ENCODE peak calls at places on chromosomes 7 and 10, in nine cellular contexts. K is heart right ventricle, S is mammary epithelial cell, O is body of pancreas, D is cardiac fibroblast, E is GM23338, Q is osteoblast, L is RWPE1, W is B cell. V is an unnamed sample.

GRCh38 chr10:32629910-32630309 is 184.0 kb downstream of the CCDC7 start:
- DNase-seq in K (no peak), S (no peak), O (no peak), D (no peak), E (peak; percentile 7), Q (no peak), L (no peak), W (no peak), V (no peak)

GRCh38 chr7:137970263-137970975 is 31.5 kb downstream of the CREB3L2 start:
- DNase-seq in K (peak; percentile 52), S (peak; percentile 64), O (peak; percentile 54), D (peak; percentile 89), E (no peak), Q (peak; percentile 84), L (peak; percentile 47), W (no peak), V (no peak)

GRCh38 chr10:126080879-126081331 is 184.5 kb downstream of the FANK1 start:
- DNase-seq in K (no peak), S (no peak), O (no peak), D (peak; percentile 68), E (no peak), Q (no peak), L (no peak), W (no peak), V (no peak)

GRCh38 chr10:61000769-61001730 is 57.1 kb upstream of the RHOBTB1 start:
- DNase-seq in K (peak; percentile 17), S (peak; percentile 16), O (peak; percentile 72), D (no peak), E (peak; percentile 78), Q (peak; percentile 75), L (peak; percentile 32), W (peak; percentile 24), V (no peak)

GRCh38 chr10:101062231-101063161 is 707 bp downstream of the KAZALD1 start:
- DNase-seq in K (peak; percentile 66), S (no peak), O (peak; percentile 73), D (peak; percentile 43), E (peak; percentile 85), Q (peak; percentile 92), L (no peak), W (peak; percentile 81), V (peak; percentile 61)

GRCh38 chr10:131032329-131033165 is 279.0 kb downstream of the TCERG1L start:
- DNase-seq in K (no peak), S (no peak), O (no peak), D (no peak), E (no peak), Q (no peak), L (no peak), W (no peak), V (no peak)

GRCh38 chr7:55532150-55532917 is 40.0 kb downstream of the VOPP1 start:
- DNase-seq in K (no peak), S (peak; percentile 36), O (no peak), D (no peak), E (no peak), Q (no peak), L (no peak), W (no peak), V (no peak)

GRCh38 chr10:108465871-108466641 is 1301.5 kb upstream of the SORCS1 start:
- DNase-seq in K (peak; percentile 40), S (peak; percentile 1), O (peak; percentile 64), D (no peak), E (peak; percentile 78), Q (no peak), L (peak; percentile 8), W (peak; percentile 1), V (no peak)

GRCh38 chr10:129272171-129272570 is 194.9 kb upstream of the MGMT start:
- DNase-seq in K (peak; percentile 33), S (no peak), O (no peak), D (no peak), E (no peak), Q (no peak), L (no peak), W (no peak), V (no peak)

GRCh38 chr10:43123361-43124093 is 14.7 kb upstream of the CSGALNACT2 start:
- DNase-seq in K (no peak), S (no peak), O (no peak), D (no peak), E (no peak), Q (peak; percentile 61), L (no peak), W (no peak), V (no peak)

GRCh38 chr7:20152511-20152910 is 64.7 kb downstream of the MACC1 start:
- DNase-seq in K (no peak), S (peak; percentile 43), O (no peak), D (no peak), E (no peak), Q (no peak), L (peak; percentile 4), W (no peak), V (no peak)

DNA sequence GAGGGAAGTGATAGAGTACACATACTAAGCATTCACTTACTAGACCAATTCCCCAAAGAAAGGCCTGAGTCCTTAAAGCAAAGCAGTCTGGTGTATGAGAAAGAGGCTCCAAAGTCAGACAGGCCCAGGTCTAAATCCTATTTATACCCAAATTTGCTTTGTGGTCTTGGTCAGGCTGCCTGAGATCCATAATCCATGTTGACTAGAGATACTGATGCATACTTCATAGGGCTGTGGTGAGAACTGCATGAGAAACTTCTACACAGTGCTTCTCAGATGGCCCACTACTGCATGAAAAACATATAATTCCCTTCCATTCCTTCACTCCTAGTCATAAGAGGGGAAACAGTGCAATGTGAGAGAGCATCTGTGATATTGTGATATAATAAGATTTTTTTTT is 81.6 kb upstream of the SP4 start:
- DNase-seq in K (no peak), S (no peak), O (no peak), D (no peak), E (no peak), Q (no peak), L (no peak), W (no peak), V (no peak)
- TF ChIP-seq CTCF in K (no peak), S (no peak), O (no peak), D (no peak), E (no peak), Q (no peak), L (no peak), W (no peak), V (no peak)

GRCh38 chr7:46739378-46740234 is 818.5 kb upstream of the IGFBP3 start:
- DNase-seq in K (no peak), S (no peak), O (no peak), D (no peak), E (no peak), Q (no peak), L (no peak), W (no peak), V (no peak)
- TF ChIP-seq CTCF in K (no peak), S (no peak), O (no peak), D (no peak), E (no peak), Q (no peak), L (no peak), W (no peak), V (no peak)

DNA sequence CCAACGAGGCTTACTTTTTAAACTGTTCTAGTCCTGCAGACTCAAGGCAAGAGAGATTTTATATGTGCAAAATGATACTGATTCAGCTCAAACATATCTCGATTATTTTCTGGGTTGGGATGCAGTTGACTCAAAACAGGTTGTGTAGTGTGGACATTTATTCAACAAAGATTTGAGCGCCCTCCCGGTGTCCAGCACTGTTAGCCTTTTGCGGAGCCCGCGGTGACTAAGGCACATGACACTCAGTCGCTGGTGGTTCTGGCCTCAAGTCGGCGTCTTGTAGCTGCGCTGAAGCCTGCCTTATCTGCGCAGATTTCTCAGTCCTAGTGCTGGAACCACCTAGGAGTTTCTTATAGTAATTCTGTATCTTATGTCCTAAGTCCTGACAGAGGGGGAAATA is 938 bp upstream of the CADPS2 start:
- DNase-seq in K (peak; percentile 66), S (peak; percentile 59), O (peak; percentile 85), D (peak; percentile 85), E (peak; percentile 75), Q (peak; percentile 88), L (peak; percentile 3), W (no peak), V (no peak)
- TF ChIP-seq CTCF in K (peak; percentile 48), S (peak; percentile 15), O (peak; percentile 50), D (peak; percentile 43), E (peak; percentile 32), Q (no peak), L (no peak), W (no peak), V (no peak)

GRCh38 chr10:111037868-111038267 is 39.0 kb upstream of the ADRA2A start:
- DNase-seq in K (no peak), S (no peak), O (no peak), D (peak; percentile 31), E (peak; percentile 7), Q (no peak), L (peak; percentile 8), W (no peak), V (no peak)
- TF ChIP-seq CTCF in K (no peak), S (no peak), O (no peak), D (peak; percentile 45), E (peak; percentile 43), Q (peak; percentile 24), L (no peak), W (no peak), V (no peak)

DNA sequence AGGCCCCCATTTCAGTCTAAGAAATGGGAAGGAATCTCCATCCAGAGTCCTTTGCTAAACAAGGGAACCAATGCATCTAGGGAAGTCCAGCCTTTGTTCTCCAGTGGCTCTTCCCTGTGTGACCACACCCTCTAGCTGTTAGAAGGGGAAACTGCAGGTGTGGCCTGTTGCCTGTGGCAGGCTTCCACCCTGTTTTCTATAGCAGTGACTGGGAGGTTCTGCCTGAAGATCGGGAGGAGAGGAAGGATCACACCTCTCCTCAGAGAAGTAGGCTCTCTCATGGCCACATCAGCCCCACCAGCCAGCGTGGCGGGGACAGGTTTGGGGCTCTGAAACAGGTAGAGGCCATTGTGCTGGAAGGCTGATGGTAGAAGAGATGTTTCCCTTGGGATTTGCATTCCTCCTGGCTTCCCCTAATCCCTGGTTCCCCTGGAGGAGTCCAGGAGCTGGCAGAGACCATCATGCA is 47.7 kb upstream of the TRIM8 start:
- DNase-seq in K (no peak), S (peak; percentile 57), O (peak; percentile 67), D (peak; percentile 68), E (peak; percentile 88), Q (peak; percentile 90), L (peak; percentile 84), W (peak; percentile 27), V (no peak)
- TF ChIP-seq CTCF in K (peak; percentile 83), S (peak; percentile 90), O (peak; percentile 77), D (peak; percentile 87), E (peak; percentile 89), Q (peak; percentile 72), L (peak; percentile 85), W (peak; percentile 69), V (peak; percentile 76)

GRCh38 chr7:11298220-11298619 is 324.5 kb downstream of the PHF14 start:
- DNase-seq in K (no peak), S (no peak), O (no peak), D (no peak), E (peak; percentile 19), Q (no peak), L (no peak), W (no peak), V (no peak)
- TF ChIP-seq CTCF in K (no peak), S (no peak), O (no peak), D (no peak), E (no peak), Q (no peak), L (no peak), W (no peak), V (no peak)

DNA sequence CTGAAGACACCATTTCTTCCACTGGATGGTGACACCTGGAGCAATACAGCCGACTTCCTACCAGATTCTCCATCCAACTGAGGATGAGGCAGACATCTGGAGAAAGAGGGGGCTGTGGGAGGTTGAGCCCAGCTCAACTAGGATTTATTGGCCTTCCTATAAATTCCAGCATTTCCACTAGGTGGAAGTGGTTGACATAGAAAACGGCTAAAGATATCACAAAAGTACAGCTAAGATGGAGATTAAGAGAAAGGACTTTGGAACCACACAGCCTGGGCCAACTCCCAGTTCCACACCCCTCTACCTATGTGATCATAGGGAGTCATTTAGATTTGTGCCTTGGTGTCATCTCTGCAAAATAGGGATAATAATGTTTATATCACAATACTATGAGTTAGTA is 61.3 kb upstream of the CAV2 start:
- DNase-seq in K (no peak), S (no peak), O (peak; percentile 34), D (peak; percentile 52), E (peak; percentile 5), Q (peak; percentile 30), L (no peak), W (no peak), V (no peak)
- TF ChIP-seq CTCF in K (peak; percentile 24), S (no peak), O (peak; percentile 55), D (peak; percentile 13), E (no peak), Q (peak; percentile 36), L (peak; percentile 19), W (no peak), V (no peak)

V was measured in CD14-positive monocyte.